ENCODE peak calls at places on chromosome 16, in four cellular contexts. One of them, this sample, is unnamed.

GRCh38 chr16:87350681-87351319 is 32.8 kb downstream of the FBXO31 start:
- DNase-seq in glutamatergic neuron: peak; percentile 71
- DNase-seq in EH: peak; percentile 82
- DNase-seq in left lung: no peak
- DNase-seq in this sample: no peak

GRCh38 chr16:66944054-66944441 is 8.7 kb downstream of the CES2 start:
- DNase-seq in glutamatergic neuron: no peak
- DNase-seq in EH: no peak
- DNase-seq in left lung: no peak
- DNase-seq in this sample: no peak

GRCh38 chr16:55815320-55815719 is 17.6 kb downstream of the CES1 start:
- DNase-seq in glutamatergic neuron: no peak
- DNase-seq in EH: no peak
- DNase-seq in left lung: no peak
- DNase-seq in this sample: no peak

GRCh38 chr16:80288616-80289015 is 252.2 kb upstream of the DYNLRB2 start:
- DNase-seq in glutamatergic neuron: no peak
- DNase-seq in EH: no peak
- DNase-seq in left lung: no peak
- DNase-seq in this sample: no peak

GRCh38 chr16:24051125-24051524 is 205.0 kb upstream of the CACNG3 start:
- DNase-seq in glutamatergic neuron: no peak
- DNase-seq in EH: no peak
- DNase-seq in left lung: no peak
- DNase-seq in this sample: no peak

GRCh38 chr16:1098266-1098991 is 2.4 kb upstream of the C1QTNF8 start:
- DNase-seq in glutamatergic neuron: peak; percentile 83
- DNase-seq in EH: no peak
- DNase-seq in left lung: no peak
- DNase-seq in this sample: no peak

GRCh38 chr16:72481419-72481818 is 309.5 kb upstream of the PMFBP1 start:
- DNase-seq in glutamatergic neuron: no peak
- DNase-seq in EH: no peak
- DNase-seq in left lung: no peak
- DNase-seq in this sample: no peak

GRCh38 chr16:67346328-67346727 is 19.7 kb downstream of the LRRC36 start:
- DNase-seq in glutamatergic neuron: no peak
- DNase-seq in EH: no peak
- DNase-seq in left lung: no peak
- DNase-seq in this sample: no peak

GRCh38 chr16:66930189-66930588 is 4.0 kb downstream of the CIAO2B start:
- DNase-seq in glutamatergic neuron: no peak
- DNase-seq in EH: no peak
- DNase-seq in left lung: peak; percentile 56
- DNase-seq in this sample: no peak